ENCODE peak calls at places on chromosomes 6 and 20, in nine cellular contexts. One of them, this sample, is unnamed.

GRCh38 chr20:20084296-20084752 is 32.0 kb downstream of the CFAP61 start:
- DNase-seq in T-helper 1 cell: no peak
- DNase-seq in SK-MEL-5: no peak
- DNase-seq in CD8-positive, alpha-beta memory T cell: no peak
- DNase-seq in T-cell: no peak
- DNase-seq in naive B cell: no peak
- DNase-seq in NCI-H2171 treated with DMSO at 0.1 percent for 48 hours: peak
- DNase-seq in MM.1S: no peak
- DNase-seq in stomach: no peak
- DNase-seq in this sample: no peak

GRCh38 chr20:63067721-63068560 is 61.2 kb upstream of the BHLHE23 start:
- DNase-seq in CD8-positive, alpha-beta memory T cell: no peak
- DNase-seq in T-cell: no peak
- DNase-seq in stomach: no peak
- DNase-seq in T-helper 1 cell: no peak
- DNase-seq in NCI-H2171 treated with DMSO at 0.1 percent for 48 hours: no peak
- DNase-seq in MM.1S: no peak
- DNase-seq in SK-MEL-5: no peak
- DNase-seq in naive B cell: no peak
- DNase-seq in this sample: no peak

GRCh38 chr6:15479761-15480160 is 183.1 kb downstream of the DTNBP1 start:
- DNase-seq in T-cell: no peak
- DNase-seq in SK-MEL-5: no peak
- DNase-seq in stomach: no peak
- DNase-seq in CD8-positive, alpha-beta memory T cell: no peak
- DNase-seq in T-helper 1 cell: no peak
- DNase-seq in MM.1S: no peak
- DNase-seq in naive B cell: no peak
- DNase-seq in NCI-H2171 treated with DMSO at 0.1 percent for 48 hours: no peak
- DNase-seq in this sample: no peak

GRCh38 chr6:69610073-69610472 is 186.7 kb downstream of the LMBRD1 start:
- DNase-seq in stomach: no peak
- DNase-seq in naive B cell: no peak
- DNase-seq in CD8-positive, alpha-beta memory T cell: no peak
- DNase-seq in MM.1S: no peak
- DNase-seq in NCI-H2171 treated with DMSO at 0.1 percent for 48 hours: no peak
- DNase-seq in T-cell: no peak
- DNase-seq in T-helper 1 cell: no peak
- DNase-seq in SK-MEL-5: no peak
- DNase-seq in this sample: no peak

GRCh38 chr20:13430346-13431002 is 208.3 kb downstream of the TASP1 start:
- DNase-seq in stomach: no peak
- DNase-seq in NCI-H2171 treated with DMSO at 0.1 percent for 48 hours: no peak
- DNase-seq in T-helper 1 cell: no peak
- DNase-seq in T-cell: no peak
- DNase-seq in MM.1S: no peak
- DNase-seq in CD8-positive, alpha-beta memory T cell: no peak
- DNase-seq in SK-MEL-5: no peak
- DNase-seq in naive B cell: no peak
- DNase-seq in this sample: no peak

GRCh38 chr6:9236443-9236842 is 801.1 kb upstream of the SLC35B3 start:
- DNase-seq in stomach: no peak
- DNase-seq in NCI-H2171 treated with DMSO at 0.1 percent for 48 hours: no peak
- DNase-seq in MM.1S: no peak
- DNase-seq in SK-MEL-5: no peak
- DNase-seq in naive B cell: no peak
- DNase-seq in T-helper 1 cell: no peak
- DNase-seq in T-cell: no peak
- DNase-seq in CD8-positive, alpha-beta memory T cell: no peak
- DNase-seq in this sample: no peak

GRCh38 chr20:17640146-17640874 is 41.7 kb downstream of the RRBP1 start:
- DNase-seq in SK-MEL-5: no peak
- DNase-seq in CD8-positive, alpha-beta memory T cell: no peak
- DNase-seq in T-helper 1 cell: no peak
- DNase-seq in NCI-H2171 treated with DMSO at 0.1 percent for 48 hours: no peak
- DNase-seq in stomach: no peak
- DNase-seq in T-cell: no peak
- DNase-seq in MM.1S: no peak
- DNase-seq in naive B cell: no peak
- DNase-seq in this sample: no peak

GRCh38 chr20:33490023-33490933 is at the start of gene CBFA2T2:
- DNase-seq in stomach: no peak
- DNase-seq in T-cell: peak
- DNase-seq in MM.1S: peak
- DNase-seq in T-helper 1 cell: peak
- DNase-seq in SK-MEL-5: peak
- DNase-seq in NCI-H2171 treated with DMSO at 0.1 percent for 48 hours: peak
- DNase-seq in naive B cell: no peak
- DNase-seq in CD8-positive, alpha-beta memory T cell: no peak
- DNase-seq in this sample: peak

This sample was measured in SW 1271.